ENCODE peak calls at places on chromosomes 5 and 9, in five cellular contexts. One of them, this sample, is unnamed.

GRCh38 chr5:25091917-25092316 is 447.1 kb upstream of the CDH10 start:
- DNase-seq in T-helper 1 cell: no peak
- DNase-seq in choroid plexus epithelial cell: no peak
- DNase-seq in epithelial cell of prostate: no peak
- DNase-seq in activated CD4-positive, CD25-positive, alpha-beta regulatory T cell: no peak
- DNase-seq in this sample: no peak

GRCh38 chr5:107135391-107135790 is 535.3 kb downstream of the EFNA5 start:
- DNase-seq in choroid plexus epithelial cell: peak
- DNase-seq in T-helper 1 cell: no peak
- DNase-seq in activated CD4-positive, CD25-positive, alpha-beta regulatory T cell: no peak
- DNase-seq in epithelial cell of prostate: peak
- DNase-seq in this sample: no peak

GRCh38 chr5:168712280-168712924 is 133.2 kb upstream of the PANK3 start:
- DNase-seq in T-helper 1 cell: no peak
- DNase-seq in epithelial cell of prostate: peak
- DNase-seq in choroid plexus epithelial cell: peak
- DNase-seq in activated CD4-positive, CD25-positive, alpha-beta regulatory T cell: no peak
- DNase-seq in this sample: no peak

GRCh38 chr5:29077451-29077850 is 2039.1 kb upstream of the CDH9 start:
- DNase-seq in choroid plexus epithelial cell: no peak
- DNase-seq in activated CD4-positive, CD25-positive, alpha-beta regulatory T cell: no peak
- DNase-seq in epithelial cell of prostate: no peak
- DNase-seq in T-helper 1 cell: no peak
- DNase-seq in this sample: no peak

GRCh38 chr9:121323449-121324151 is 46.5 kb downstream of the STOM start:
- DNase-seq in epithelial cell of prostate: no peak
- DNase-seq in activated CD4-positive, CD25-positive, alpha-beta regulatory T cell: no peak
- DNase-seq in choroid plexus epithelial cell: no peak
- DNase-seq in T-helper 1 cell: no peak
- DNase-seq in this sample: no peak

GRCh38 chr9:73133042-73133651 is 18.5 kb upstream of the ANXA1 start:
- DNase-seq in choroid plexus epithelial cell: no peak
- DNase-seq in activated CD4-positive, CD25-positive, alpha-beta regulatory T cell: no peak
- DNase-seq in T-helper 1 cell: no peak
- DNase-seq in epithelial cell of prostate: no peak
- DNase-seq in this sample: no peak

GRCh38 chr5:139689631-139690384 is 41.7 kb downstream of the CXXC5 start:
- DNase-seq in T-helper 1 cell: peak
- DNase-seq in activated CD4-positive, CD25-positive, alpha-beta regulatory T cell: no peak
- DNase-seq in epithelial cell of prostate: no peak
- DNase-seq in choroid plexus epithelial cell: peak
- DNase-seq in this sample: no peak

GRCh38 chr9:136660971-136661540 is 1.7 kb upstream of the EGFL7 start:
- DNase-seq in activated CD4-positive, CD25-positive, alpha-beta regulatory T cell: no peak
- DNase-seq in T-helper 1 cell: no peak
- DNase-seq in choroid plexus epithelial cell: no peak
- DNase-seq in epithelial cell of prostate: no peak
- DNase-seq in this sample: no peak

GRCh38 chr9:124329393-124329792 is 71.6 kb downstream of the NEK6 start:
- DNase-seq in epithelial cell of prostate: no peak
- DNase-seq in activated CD4-positive, CD25-positive, alpha-beta regulatory T cell: no peak
- DNase-seq in choroid plexus epithelial cell: no peak
- DNase-seq in T-helper 1 cell: no peak
- DNase-seq in this sample: no peak

GRCh38 chr5:115842089-115842881 is 550 bp downstream of the AP3S1 start:
- DNase-seq in epithelial cell of prostate: no peak
- DNase-seq in activated CD4-positive, CD25-positive, alpha-beta regulatory T cell: peak
- DNase-seq in choroid plexus epithelial cell: no peak
- DNase-seq in T-helper 1 cell: peak
- DNase-seq in this sample: peak

GRCh38 chr5:161030219-161030618 is 178.2 kb upstream of the ATP10B start:
- DNase-seq in activated CD4-positive, CD25-positive, alpha-beta regulatory T cell: no peak
- DNase-seq in epithelial cell of prostate: no peak
- DNase-seq in T-helper 1 cell: no peak
- DNase-seq in choroid plexus epithelial cell: no peak
- DNase-seq in this sample: no peak

GRCh38 chr9:121557581-121558422 is 58.2 kb upstream of the GGTA1 start:
- DNase-seq in epithelial cell of prostate: peak
- DNase-seq in T-helper 1 cell: no peak
- DNase-seq in activated CD4-positive, CD25-positive, alpha-beta regulatory T cell: no peak
- DNase-seq in choroid plexus epithelial cell: peak
- DNase-seq in this sample: no peak

GRCh38 chr5:683619-684481 is 9.3 kb downstream of the TPPP start:
- DNase-seq in activated CD4-positive, CD25-positive, alpha-beta regulatory T cell: no peak
- DNase-seq in choroid plexus epithelial cell: no peak
- DNase-seq in epithelial cell of prostate: no peak
- DNase-seq in T-helper 1 cell: no peak
- DNase-seq in this sample: peak

GRCh38 chr5:163916376-163916775 is 411.0 kb downstream of the MAT2B start:
- DNase-seq in epithelial cell of prostate: no peak
- DNase-seq in T-helper 1 cell: no peak
- DNase-seq in activated CD4-positive, CD25-positive, alpha-beta regulatory T cell: no peak
- DNase-seq in choroid plexus epithelial cell: peak
- DNase-seq in this sample: no peak